ENCODE peak calls at places on chromosomes 4 and X, in four cellular contexts. U is WTC11, V is HepG2, B is K562. K is an unnamed sample.

GRCh38 chr4:152528060-152528459 is 7.8 kb downstream of the FBXW7 start:
- DNase-seq in U (no peak), V (no peak), B (peak), K (no peak)

GRCh38 chrX:5726246-5726645 is 502.4 kb downstream of the NLGN4X start:
- DNase-seq in U (no peak), V (no peak), B (no peak), K (no peak)

GRCh38 chr4:83082777-83083176 is 31.8 kb downstream of the PLAC8 start:
- DNase-seq in U (no peak), V (no peak), B (no peak), K (no peak)

GRCh38 chr4:2953496-2953895 is 9.7 kb downstream of the NOP14 start:
- DNase-seq in U (no peak), V (no peak), B (no peak), K (no peak)

GRCh38 chr4:53479731-53480525 is 102.5 kb downstream of the FIP1L1 start:
- DNase-seq in U (no peak), V (no peak), B (no peak), K (no peak)

GRCh38 chr4:98994474-98995182 is 893 bp upstream of the METAP1 start:
- DNase-seq in U (no peak), V (peak), B (no peak), K (peak)

GRCh38 chr4:129043523-129043922 is 49.8 kb downstream of the SCLT1 start:
- DNase-seq in U (no peak), V (peak), B (no peak), K (no peak)

GRCh38 chr4:14864365-14864762 is 137.9 kb upstream of the CPEB2 start:
- DNase-seq in U (no peak), V (no peak), B (no peak), K (no peak)

GRCh38 chr4:136749988-136750387 is 782.3 kb downstream of the PCDH18 start:
- DNase-seq in U (no peak), V (no peak), B (no peak), K (no peak)

GRCh38 chr4:168021666-168022065 is 70.7 kb upstream of the ANXA10 start:
- DNase-seq in U (no peak), V (no peak), B (no peak), K (no peak)

GRCh38 chr4:3174371-3175338 is 74.3 kb upstream of the MSANTD1 start:
- DNase-seq in U (no peak), V (no peak), B (no peak), K (no peak)

GRCh38 chrX:36909584-36909983 is 98.6 kb upstream of the FAM47C start:
- DNase-seq in U (no peak), V (peak), B (no peak), K (no peak)

GRCh38 chr4:26152051-26152450 is 168.8 kb upstream of the RBPJ start:
- DNase-seq in U (no peak), V (no peak), B (no peak), K (no peak)

GRCh38 chr4:110508827-110509446 is 33.0 kb downstream of the ENPEP start:
- DNase-seq in U (no peak), V (no peak), B (no peak), K (peak)

GRCh38 chrX:150409486-150409885 is 46.4 kb downstream of the MAMLD1 start:
- DNase-seq in U (no peak), V (no peak), B (no peak), K (no peak)

GRCh38 chrX:150409964-150410363 is 46.8 kb downstream of the MAMLD1 start:
- DNase-seq in U (no peak), V (no peak), B (no peak), K (no peak)

GRCh38 chrX:150408007-150408406 is 44.9 kb downstream of the MAMLD1 start:
- DNase-seq in U (no peak), V (no peak), B (no peak), K (no peak)

GRCh38 chrX:150410513-150410912 is 47.4 kb downstream of the MAMLD1 start:
- DNase-seq in U (no peak), V (no peak), B (no peak), K (no peak)

DNA sequence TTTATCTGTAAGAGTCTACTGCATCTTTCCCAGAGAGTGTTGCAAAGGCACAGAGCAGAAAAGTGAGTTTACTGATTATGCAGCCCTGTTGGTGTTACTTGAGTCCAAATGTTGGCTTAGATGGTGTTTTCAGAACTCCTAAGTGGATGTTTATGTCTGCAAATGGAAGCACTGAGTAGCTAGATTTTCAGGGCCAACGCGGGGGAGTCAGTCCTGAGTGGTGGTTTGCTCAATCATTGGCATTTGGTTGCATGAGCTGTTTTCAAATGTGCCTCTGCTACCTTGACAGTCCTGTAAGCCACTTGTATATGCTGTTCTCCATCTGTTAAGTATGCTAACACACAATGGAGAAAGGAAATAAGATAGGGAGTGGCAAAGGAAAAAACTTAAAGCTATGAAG is 45.4 kb downstream of the MAMLD1 start:
- DNase-seq in U (no peak), V (no peak), B (no peak), K (no peak)
- TF ChIP-seq ELF4 in U (no peak), V (no peak), B (no peak), K (no peak)

DNA sequence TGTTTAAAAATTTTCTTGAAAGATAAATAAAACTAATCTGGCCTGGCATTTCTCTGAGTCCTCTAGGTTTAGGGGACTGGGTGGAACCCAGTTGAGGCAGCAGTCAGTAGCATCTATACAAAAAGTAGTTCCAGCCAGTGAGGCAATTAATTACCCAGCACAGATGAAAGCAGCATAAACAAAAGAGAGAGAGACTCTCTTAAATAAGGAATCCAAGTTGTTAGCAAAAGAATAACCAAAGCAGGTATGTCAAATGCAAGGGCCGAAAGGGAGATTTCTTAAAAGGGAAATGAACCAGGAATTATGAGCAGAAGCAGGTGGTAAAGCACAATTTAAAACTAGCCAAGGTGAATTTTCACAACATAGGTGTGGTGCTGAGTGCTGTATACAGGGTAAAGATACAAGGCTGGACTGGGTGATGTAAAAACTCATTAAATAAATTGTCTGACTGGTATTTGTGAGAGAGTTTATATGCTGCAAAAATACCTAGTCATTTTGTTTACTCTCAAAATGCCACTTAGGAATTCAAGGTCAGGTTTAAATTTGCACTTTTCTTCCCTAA is 94.6 kb upstream of the GALNT7 start:
- DNase-seq in U (no peak), V (no peak), B (no peak), K (no peak)
- TF ChIP-seq ELF4 in U (no peak), V (no peak), B (no peak), K (no peak)

GRCh38 chr4:186158966-186159365 is 32.4 kb upstream of the CYP4V2 start:
- DNase-seq in U (no peak), V (no peak), B (no peak), K (no peak)

GRCh38 chr4:186159613-186160012 is 31.8 kb upstream of the CYP4V2 start:
- DNase-seq in U (no peak), V (no peak), B (no peak), K (no peak)

GRCh38 chr4:186166852-186167512 is 24.4 kb upstream of the CYP4V2 start:
- DNase-seq in U (no peak), V (no peak), B (no peak), K (no peak)

GRCh38 chr4:186158021-186158859 is 33.1 kb upstream of the CYP4V2 start:
- DNase-seq in U (no peak), V (no peak), B (no peak), K (no peak)

GRCh38 chr4:186161138-186161537 is 30.2 kb upstream of the CYP4V2 start:
- DNase-seq in U (no peak), V (no peak), B (no peak), K (no peak)
- TF ChIP-seq ELF4 in U (no peak), V (no peak), B (no peak), K (no peak)

GRCh38 chrX:15882704-15883539 is 28.3 kb upstream of the AP1S2 start:
- DNase-seq in U (no peak), V (no peak), B (no peak), K (no peak)
- TF ChIP-seq ELF4 in U (no peak), V (no peak), B (peak), K (no peak)

GRCh38 chr4:10456270-10457254 is 664 bp downstream of the ZNF518B start:
- DNase-seq in U (peak), V (no peak), B (peak), K (peak)

GRCh38 chr4:10455133-10455532 is 2.1 kb downstream of the ZNF518B start:
- DNase-seq in U (no peak), V (no peak), B (no peak), K (no peak)

GRCh38 chr4:10458190-10458589 is 964 bp upstream of the ZNF518B start:
- DNase-seq in U (peak), V (no peak), B (peak), K (no peak)

GRCh38 chr4:10459305-10459704 is 2.1 kb upstream of the ZNF518B start:
- DNase-seq in U (no peak), V (no peak), B (no peak), K (no peak)

GRCh38 chr4:10457255-10457801 is at the start of gene ZNF518B:
- DNase-seq in U (peak), V (no peak), B (peak), K (peak)
- TF ChIP-seq ELF4 in U (no peak), V (no peak), B (no peak), K (no peak)

DNA sequence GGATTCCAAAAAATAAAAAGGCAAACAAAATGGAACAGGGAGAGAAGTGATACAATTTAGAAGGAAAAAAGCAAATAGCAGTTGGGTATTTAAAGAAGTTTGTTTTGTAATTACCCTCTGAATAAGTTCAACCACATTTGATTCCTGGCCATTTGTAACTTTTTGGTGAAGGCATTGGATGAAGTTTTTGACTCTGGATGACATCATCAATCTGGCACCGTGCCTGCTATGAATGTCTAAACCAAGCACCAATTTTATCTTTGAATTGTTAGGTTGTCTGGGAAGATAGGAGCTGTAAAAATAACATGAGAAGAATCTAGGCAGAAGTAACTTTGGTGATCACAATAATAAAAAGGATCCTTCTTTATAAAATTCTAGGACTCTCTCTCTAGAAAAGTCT is 29.5 kb downstream of the TMPRSS11A start:
- DNase-seq in U (no peak), V (no peak), B (no peak), K (no peak)
- TF ChIP-seq ELF4 in U (no peak), V (no peak), B (no peak), K (no peak)

K was measured in HEK293T.